ENCODE peak calls at places on chromosomes 13 and 19, in nine cellular contexts. T is astrocyte of the hippocampus, F is AG08396, O is hepatic stellate cell, G is IMR-90, N is adipocyte, Y is heart right ventricle, R is DMS79, C is GOT3. E is an unnamed sample.

GRCh38 chr13:35858665-35859064 is 272.5 kb downstream of the DCLK1 start:
- DNase-seq in C (no peak), F (no peak), O (no peak), G (no peak), Y (no peak), N (peak; percentile 47), R (no peak), T (no peak), E (no peak)

GRCh38 chr13:30045916-30046704 is 195.7 kb upstream of the UBL3 start:
- DNase-seq in O (peak; percentile 63), R (no peak), F (peak; percentile 55), Y (no peak), G (peak; percentile 88), T (peak; percentile 71), C (no peak), N (peak; percentile 78), E (peak; percentile 85)

GRCh38 chr13:29595380-29596063 is at the start of gene SLC7A1:
- DNase-seq in G (peak; percentile 80), C (peak; percentile 40), T (peak; percentile 96), Y (peak; percentile 44), R (peak; percentile 59), F (peak; percentile 96), O (peak; percentile 93), N (peak; percentile 97), E (peak; percentile 81)

GRCh38 chr19:10811391-10812111 is 24.5 kb downstream of the TMED1 start:
- DNase-seq in T (no peak), Y (no peak), F (no peak), C (no peak), N (no peak), G (no peak), R (no peak), O (no peak), E (no peak)

GRCh38 chr13:18212873-18213272 is 968.8 kb downstream of the TUBA3C start:
- DNase-seq in N (no peak), R (no peak), F (no peak), G (peak; percentile 1), Y (peak; percentile 51), C (no peak), O (no peak), T (no peak), E (peak; percentile 13)

GRCh38 chr19:46021531-46022041 is 1.3 kb downstream of the PGLYRP1 start:
- DNase-seq in O (no peak), N (no peak), G (no peak), T (no peak), Y (no peak), R (no peak), C (no peak), F (no peak), E (no peak)

GRCh38 chr19:13796301-13797057 is 1.2 kb downstream of the ZSWIM4 start:
- DNase-seq in C (peak; percentile 39), T (peak; percentile 94), Y (peak; percentile 84), O (peak; percentile 95), G (peak; percentile 98), R (no peak), N (peak; percentile 96), F (peak; percentile 92), E (peak; percentile 96)

GRCh38 chr19:38196948-38197656 is 26.9 kb downstream of the DPF1 start:
- DNase-seq in Y (no peak), F (no peak), G (no peak), R (no peak), N (no peak), T (no peak), C (no peak), O (no peak), E (no peak)

E was measured in HCEC 1CT.